ENCODE peak calls at places on chromosomes 12 and 14, in nine cellular contexts. One of them, this sample, is unnamed.

GRCh38 chr14:25800841-25801240 is 750.9 kb upstream of the STXBP6 start:
- DNase-seq in fibroblast of pulmonary artery: no peak
- DNase-seq in astrocyte: no peak
- DNase-seq in ovary: no peak
- DNase-seq in fibroblast of the aortic adventitia: no peak
- DNase-seq in left ventricle myocardium inferior: no peak
- DNase-seq in heart left ventricle: no peak
- DNase-seq in choroid plexus epithelial cell: no peak
- DNase-seq in AG04449: no peak
- DNase-seq in this sample: no peak

GRCh38 chr14:35988972-35989690 is 163.0 kb downstream of the BRMS1L start:
- DNase-seq in fibroblast of the aortic adventitia: no peak
- DNase-seq in astrocyte: no peak
- DNase-seq in heart left ventricle: no peak
- DNase-seq in ovary: no peak
- DNase-seq in AG04449: no peak
- DNase-seq in fibroblast of pulmonary artery: no peak
- DNase-seq in left ventricle myocardium inferior: no peak
- DNase-seq in choroid plexus epithelial cell: no peak
- DNase-seq in this sample: no peak

GRCh38 chr14:69928111-69928523 is 48.9 kb downstream of the SMOC1 start:
- DNase-seq in fibroblast of pulmonary artery: no peak
- DNase-seq in left ventricle myocardium inferior: no peak
- DNase-seq in astrocyte: peak; percentile 47
- DNase-seq in fibroblast of the aortic adventitia: peak; percentile 9
- DNase-seq in AG04449: no peak
- DNase-seq in ovary: no peak
- DNase-seq in choroid plexus epithelial cell: peak; percentile 67
- DNase-seq in heart left ventricle: no peak
- DNase-seq in this sample: peak; percentile 7

GRCh38 chr14:35402323-35403084 is 2.0 kb downstream of the NFKBIA start:
- DNase-seq in left ventricle myocardium inferior: no peak
- DNase-seq in astrocyte: no peak
- DNase-seq in AG04449: no peak
- DNase-seq in heart left ventricle: no peak
- DNase-seq in fibroblast of pulmonary artery: peak; percentile 29
- DNase-seq in fibroblast of the aortic adventitia: peak; percentile 30
- DNase-seq in choroid plexus epithelial cell: peak; percentile 65
- DNase-seq in ovary: no peak
- DNase-seq in this sample: peak; percentile 48

GRCh38 chr12:25388216-25388615 is 137.5 kb upstream of the KRAS start:
- DNase-seq in heart left ventricle: no peak
- DNase-seq in fibroblast of the aortic adventitia: no peak
- DNase-seq in astrocyte: peak; percentile 68
- DNase-seq in choroid plexus epithelial cell: no peak
- DNase-seq in fibroblast of pulmonary artery: no peak
- DNase-seq in ovary: no peak
- DNase-seq in left ventricle myocardium inferior: no peak
- DNase-seq in AG04449: no peak
- DNase-seq in this sample: no peak

GRCh38 chr14:54420478-54421116 is 20.6 kb downstream of the CNIH1 start:
- DNase-seq in heart left ventricle: no peak
- DNase-seq in astrocyte: peak; percentile 31
- DNase-seq in ovary: no peak
- DNase-seq in fibroblast of the aortic adventitia: peak; percentile 69
- DNase-seq in fibroblast of pulmonary artery: peak; percentile 69
- DNase-seq in AG04449: no peak
- DNase-seq in left ventricle myocardium inferior: no peak
- DNase-seq in choroid plexus epithelial cell: peak; percentile 81
- DNase-seq in this sample: peak; percentile 51

GRCh38 chr12:45989857-45990467 is 412 bp downstream of the SCAF11 start:
- DNase-seq in fibroblast of the aortic adventitia: no peak
- DNase-seq in heart left ventricle: peak; percentile 89
- DNase-seq in choroid plexus epithelial cell: peak; percentile 59
- DNase-seq in AG04449: no peak
- DNase-seq in ovary: peak; percentile 71
- DNase-seq in left ventricle myocardium inferior: peak; percentile 75
- DNase-seq in fibroblast of pulmonary artery: no peak
- DNase-seq in astrocyte: peak; percentile 39
- DNase-seq in this sample: no peak

GRCh38 chr14:103144085-103144484 is 20.8 kb downstream of the TNFAIP2 start:
- DNase-seq in fibroblast of pulmonary artery: peak; percentile 54
- DNase-seq in AG04449: no peak
- DNase-seq in choroid plexus epithelial cell: peak; percentile 27
- DNase-seq in fibroblast of the aortic adventitia: peak; percentile 54
- DNase-seq in astrocyte: no peak
- DNase-seq in heart left ventricle: no peak
- DNase-seq in ovary: no peak
- DNase-seq in left ventricle myocardium inferior: no peak
- DNase-seq in this sample: peak; percentile 73

GRCh38 chr12:58316926-58317325 is 375.6 kb downstream of the ATP23 start:
- DNase-seq in ovary: no peak
- DNase-seq in left ventricle myocardium inferior: no peak
- DNase-seq in fibroblast of pulmonary artery: no peak
- DNase-seq in fibroblast of the aortic adventitia: no peak
- DNase-seq in astrocyte: no peak
- DNase-seq in choroid plexus epithelial cell: no peak
- DNase-seq in heart left ventricle: no peak
- DNase-seq in AG04449: no peak
- DNase-seq in this sample: no peak

GRCh38 chr14:19801118-19801464 is 2.5 kb upstream of the OR4N2 start:
- DNase-seq in left ventricle myocardium inferior: no peak
- DNase-seq in choroid plexus epithelial cell: no peak
- DNase-seq in astrocyte: no peak
- DNase-seq in ovary: no peak
- DNase-seq in AG04449: no peak
- DNase-seq in fibroblast of the aortic adventitia: no peak
- DNase-seq in heart left ventricle: no peak
- DNase-seq in fibroblast of pulmonary artery: no peak
- DNase-seq in this sample: no peak

GRCh38 chr14:68566075-68566474 is 226.8 kb downstream of the ZFP36L1 start:
- DNase-seq in left ventricle myocardium inferior: no peak
- DNase-seq in fibroblast of pulmonary artery: no peak
- DNase-seq in AG04449: no peak
- DNase-seq in choroid plexus epithelial cell: no peak
- DNase-seq in ovary: no peak
- DNase-seq in heart left ventricle: no peak
- DNase-seq in fibroblast of the aortic adventitia: no peak
- DNase-seq in astrocyte: no peak
- DNase-seq in this sample: no peak

GRCh38 chr12:57208946-57209282 is 7.7 kb upstream of the NXPH4 start:
- DNase-seq in fibroblast of the aortic adventitia: no peak
- DNase-seq in heart left ventricle: peak; percentile 82
- DNase-seq in left ventricle myocardium inferior: peak; percentile 84
- DNase-seq in fibroblast of pulmonary artery: no peak
- DNase-seq in AG04449: no peak
- DNase-seq in ovary: no peak
- DNase-seq in choroid plexus epithelial cell: no peak
- DNase-seq in astrocyte: no peak
- DNase-seq in this sample: no peak

GRCh38 chr12:104339663-104340062 is 36.1 kb downstream of the EID3 start:
- DNase-seq in ovary: no peak
- DNase-seq in heart left ventricle: no peak
- DNase-seq in left ventricle myocardium inferior: no peak
- DNase-seq in fibroblast of the aortic adventitia: peak; percentile 49
- DNase-seq in AG04449: no peak
- DNase-seq in fibroblast of pulmonary artery: no peak
- DNase-seq in astrocyte: peak; percentile 57
- DNase-seq in choroid plexus epithelial cell: no peak
- DNase-seq in this sample: no peak

GRCh38 chr12:104340177-104340576 is 36.6 kb downstream of the EID3 start:
- DNase-seq in astrocyte: peak; percentile 63
- DNase-seq in ovary: no peak
- DNase-seq in AG04449: no peak
- DNase-seq in fibroblast of the aortic adventitia: peak; percentile 75
- DNase-seq in heart left ventricle: no peak
- DNase-seq in left ventricle myocardium inferior: no peak
- DNase-seq in fibroblast of pulmonary artery: peak; percentile 56
- DNase-seq in choroid plexus epithelial cell: no peak
- DNase-seq in this sample: no peak

GRCh38 chr12:104342635-104343249 is 39.2 kb downstream of the EID3 start:
- DNase-seq in fibroblast of the aortic adventitia: no peak
- DNase-seq in astrocyte: no peak
- DNase-seq in fibroblast of pulmonary artery: no peak
- DNase-seq in ovary: no peak
- DNase-seq in choroid plexus epithelial cell: no peak
- DNase-seq in left ventricle myocardium inferior: no peak
- DNase-seq in heart left ventricle: no peak
- DNase-seq in AG04449: no peak
- DNase-seq in this sample: no peak

GRCh38 chr12:104342147-104342546 is 38.6 kb downstream of the EID3 start:
- DNase-seq in astrocyte: no peak
- DNase-seq in left ventricle myocardium inferior: no peak
- DNase-seq in ovary: no peak
- DNase-seq in fibroblast of the aortic adventitia: no peak
- DNase-seq in choroid plexus epithelial cell: no peak
- DNase-seq in AG04449: no peak
- DNase-seq in fibroblast of pulmonary artery: no peak
- DNase-seq in heart left ventricle: no peak
- DNase-seq in this sample: no peak

DNA sequence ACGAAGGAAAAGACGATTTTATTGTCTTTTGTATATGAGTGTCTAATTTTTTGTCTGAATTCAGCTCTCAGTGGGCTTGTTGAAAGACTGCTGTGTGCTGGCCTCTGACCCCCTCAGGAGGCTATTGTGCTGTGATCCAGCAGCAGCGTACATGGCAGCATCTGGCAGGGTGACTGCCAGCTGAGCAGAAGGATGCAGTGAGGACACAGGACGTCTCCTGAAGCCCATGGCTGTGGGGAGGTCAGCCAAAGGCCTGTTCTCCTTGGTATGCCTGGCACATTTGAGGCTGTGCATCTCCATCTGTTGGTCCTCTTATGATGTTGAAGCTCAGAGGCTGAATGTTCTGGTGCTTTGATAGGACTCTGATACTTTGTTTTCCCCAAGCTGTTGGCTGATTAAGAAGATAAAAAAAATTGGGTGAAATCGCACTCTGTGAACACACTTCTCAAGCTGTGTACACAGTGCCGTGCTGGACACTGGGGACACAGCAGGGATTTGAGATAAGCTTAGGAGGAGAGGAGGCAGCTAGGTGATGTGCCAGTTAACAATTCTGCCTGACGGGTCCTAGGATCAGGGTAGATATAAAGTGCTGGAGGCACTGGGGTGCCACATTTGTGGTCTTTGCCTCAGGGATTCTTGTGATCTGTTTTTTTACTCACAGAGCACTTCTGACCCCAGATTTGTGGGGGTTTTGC is 37.5 kb downstream of the EID3 start:
- DNase-seq in AG04449: no peak
- DNase-seq in astrocyte: no peak
- DNase-seq in ovary: no peak
- DNase-seq in fibroblast of pulmonary artery: no peak
- DNase-seq in left ventricle myocardium inferior: no peak
- DNase-seq in fibroblast of the aortic adventitia: no peak
- DNase-seq in heart left ventricle: no peak
- DNase-seq in choroid plexus epithelial cell: peak; percentile 28
- DNase-seq in this sample: no peak
- TF ChIP-seq CTCF in AG04449: no peak
- TF ChIP-seq CTCF in astrocyte: no peak
- TF ChIP-seq CTCF in ovary: no peak
- TF ChIP-seq CTCF in fibroblast of pulmonary artery: no peak
- TF ChIP-seq CTCF in left ventricle myocardium inferior: no peak
- TF ChIP-seq CTCF in fibroblast of the aortic adventitia: no peak
- TF ChIP-seq CTCF in heart left ventricle: no peak
- TF ChIP-seq CTCF in choroid plexus epithelial cell: no peak
- TF ChIP-seq CTCF in this sample: no peak

DNA sequence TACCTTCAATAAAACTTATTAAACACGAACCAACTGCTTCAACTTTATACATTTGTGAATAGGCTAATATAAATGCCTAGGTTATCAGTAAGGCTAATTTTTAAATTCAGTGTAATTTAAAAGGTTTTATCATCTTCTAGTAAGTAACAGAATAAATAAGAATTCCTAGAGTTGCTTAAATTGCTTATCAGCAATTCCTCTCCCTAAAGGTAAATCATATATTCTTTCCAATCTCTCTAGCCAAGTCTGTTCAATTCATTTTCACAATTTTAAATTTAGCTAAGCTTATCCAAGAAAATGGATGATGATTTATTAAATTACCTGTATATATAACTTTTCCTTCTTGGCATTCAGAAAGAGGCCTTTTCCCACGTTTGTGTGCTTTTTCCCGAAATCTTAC is 4.6 kb downstream of the PUS7L start:
- DNase-seq in AG04449: no peak
- DNase-seq in choroid plexus epithelial cell: no peak
- DNase-seq in left ventricle myocardium inferior: no peak
- DNase-seq in astrocyte: no peak
- DNase-seq in ovary: no peak
- DNase-seq in fibroblast of pulmonary artery: no peak
- DNase-seq in fibroblast of the aortic adventitia: no peak
- DNase-seq in heart left ventricle: no peak
- DNase-seq in this sample: no peak
- H3K4me3 ChIP-seq in AG04449: no peak overlapping the region
- H3K4me3 ChIP-seq in choroid plexus epithelial cell: no peak overlapping the region
- H3K4me3 ChIP-seq in left ventricle myocardium inferior: no peak overlapping the region
- H3K4me3 ChIP-seq in astrocyte: no peak overlapping the region
- H3K4me3 ChIP-seq in ovary: no peak overlapping the region
- H3K4me3 ChIP-seq in fibroblast of pulmonary artery: no peak overlapping the region
- H3K4me3 ChIP-seq in fibroblast of the aortic adventitia: no peak overlapping the region
- H3K4me3 ChIP-seq in heart left ventricle: no peak overlapping the region
- H3K4me3 ChIP-seq in this sample: no peak overlapping the region

DNA sequence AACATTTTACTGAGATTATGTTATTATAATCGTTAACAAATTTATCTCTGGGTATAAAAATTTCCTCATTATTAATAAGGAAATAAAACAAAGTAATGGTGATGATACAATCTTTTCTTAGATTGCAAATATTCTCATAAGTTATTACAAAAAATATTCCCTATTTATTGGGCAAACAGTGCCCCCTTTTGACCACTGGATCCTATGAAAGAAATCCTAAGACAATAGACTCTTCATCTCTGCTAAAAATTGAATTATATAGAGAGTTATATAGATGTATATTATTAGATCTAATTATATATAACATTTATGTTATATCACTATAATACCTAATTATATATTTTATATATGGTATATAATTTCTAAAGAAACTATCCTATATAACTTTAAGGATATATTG is 94.2 kb upstream of the FGD4 start:
- DNase-seq in fibroblast of the aortic adventitia: peak; percentile 78
- DNase-seq in ovary: no peak
- DNase-seq in astrocyte: no peak
- DNase-seq in AG04449: no peak
- DNase-seq in heart left ventricle: no peak
- DNase-seq in choroid plexus epithelial cell: peak; percentile 68
- DNase-seq in left ventricle myocardium inferior: no peak
- DNase-seq in fibroblast of pulmonary artery: peak; percentile 58
- DNase-seq in this sample: peak; percentile 17
- TF ChIP-seq CTCF in fibroblast of the aortic adventitia: peak; percentile 63
- TF ChIP-seq CTCF in ovary: peak; percentile 60
- TF ChIP-seq CTCF in astrocyte: peak; percentile 19
- TF ChIP-seq CTCF in AG04449: no peak
- TF ChIP-seq CTCF in heart left ventricle: peak; percentile 49
- TF ChIP-seq CTCF in choroid plexus epithelial cell: peak; percentile 52
- TF ChIP-seq CTCF in left ventricle myocardium inferior: peak; percentile 58
- TF ChIP-seq CTCF in fibroblast of pulmonary artery: peak; percentile 34
- TF ChIP-seq CTCF in this sample: no peak

DNA sequence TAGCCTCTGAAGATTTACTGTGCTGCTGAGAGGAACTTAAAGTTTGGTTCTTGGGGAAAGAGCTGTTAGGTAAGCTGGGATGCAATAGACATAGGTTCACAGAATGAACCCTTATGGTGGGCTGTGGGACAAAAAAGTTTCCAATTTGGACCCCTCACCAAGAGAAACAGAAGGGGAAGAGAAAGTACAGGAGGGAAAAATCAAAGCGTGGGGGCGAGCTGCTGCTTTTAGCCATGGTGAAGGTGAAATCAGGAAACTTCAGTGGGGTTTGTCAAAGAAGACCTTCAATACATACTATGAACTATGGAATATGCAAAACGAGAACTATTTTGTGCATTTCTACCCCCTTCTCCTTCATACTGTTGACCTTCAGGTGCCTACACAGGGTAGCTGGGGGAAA is 10.6 kb upstream of the NINJ2 start:
- DNase-seq in fibroblast of pulmonary artery: no peak
- DNase-seq in fibroblast of the aortic adventitia: no peak
- DNase-seq in ovary: no peak
- DNase-seq in heart left ventricle: no peak
- DNase-seq in AG04449: no peak
- DNase-seq in left ventricle myocardium inferior: no peak
- DNase-seq in choroid plexus epithelial cell: no peak
- DNase-seq in astrocyte: no peak
- DNase-seq in this sample: no peak
- H3K4me3 ChIP-seq in fibroblast of pulmonary artery: no peak overlapping the region
- H3K4me3 ChIP-seq in fibroblast of the aortic adventitia: no peak overlapping the region
- H3K4me3 ChIP-seq in ovary: no peak overlapping the region
- H3K4me3 ChIP-seq in heart left ventricle: no peak overlapping the region
- H3K4me3 ChIP-seq in AG04449: no peak overlapping the region
- H3K4me3 ChIP-seq in left ventricle myocardium inferior: no peak overlapping the region
- H3K4me3 ChIP-seq in choroid plexus epithelial cell: no peak overlapping the region
- H3K4me3 ChIP-seq in astrocyte: no peak overlapping the region
- H3K4me3 ChIP-seq in this sample: no peak overlapping the region